ENCODE peak calls at places on chromosomes 1 and 21, in six cellular contexts. A is HL-60, Z is heart right ventricle, N is AG04450, D is A673, Q is neuronal stem cell. K is an unnamed sample.

GRCh38 chr1:8873506-8874229 is 4.8 kb downstream of the ENO1 start:
- DNase-seq in A (peak), Z (peak), N (peak), D (peak), Q (no peak), K (no peak)

GRCh38 chr1:166693673-166694297 is 145.5 kb upstream of the POGK start:
- DNase-seq in A (no peak), Z (no peak), N (no peak), D (no peak), Q (no peak), K (no peak)

GRCh38 chr1:209585197-209585596 is 1.7 kb downstream of the CAMK1G start:
- DNase-seq in A (no peak), Z (no peak), N (no peak), D (peak), Q (no peak), K (no peak)

GRCh38 chr21:15063821-15064575 is 802 bp downstream of the NRIP1 start:
- DNase-seq in A (peak), Z (peak), N (no peak), D (peak), Q (no peak), K (peak)

GRCh38 chr21:18384771-18385170 is 18.8 kb downstream of the TMPRSS15 start:
- DNase-seq in A (no peak), Z (no peak), N (no peak), D (peak), Q (no peak), K (peak)

GRCh38 chr1:56056438-56057312 is 522.7 kb downstream of the PLPP3 start:
- DNase-seq in A (no peak), Z (no peak), N (no peak), D (no peak), Q (no peak), K (no peak)

GRCh38 chr1:14323665-14324630 is 274.5 kb upstream of the KAZN start:
- DNase-seq in A (no peak), Z (no peak), N (no peak), D (no peak), Q (no peak), K (no peak)

GRCh38 chr1:176110203-176110602 is 96.9 kb downstream of the COP1 start:
- DNase-seq in A (no peak), Z (no peak), N (peak), D (no peak), Q (no peak), K (no peak)

GRCh38 chr1:2555634-2556276 is 416 bp upstream of the TNFRSF14 start:
- DNase-seq in A (peak), Z (peak), N (no peak), D (no peak), Q (no peak), K (no peak)

GRCh38 chr1:59761440-59761839 is 53.3 kb upstream of the HOOK1 start:
- DNase-seq in A (peak), Z (no peak), N (no peak), D (no peak), Q (no peak), K (no peak)

GRCh38 chr1:72724951-72725863 is 442.9 kb upstream of the NEGR1 start:
- DNase-seq in A (no peak), Z (no peak), N (no peak), D (no peak), Q (peak), K (no peak)

GRCh38 chr21:37208056-37208705 is 59.0 kb downstream of the VPS26C start:
- DNase-seq in A (peak), Z (peak), N (no peak), D (no peak), Q (no peak), K (no peak)

DNA sequence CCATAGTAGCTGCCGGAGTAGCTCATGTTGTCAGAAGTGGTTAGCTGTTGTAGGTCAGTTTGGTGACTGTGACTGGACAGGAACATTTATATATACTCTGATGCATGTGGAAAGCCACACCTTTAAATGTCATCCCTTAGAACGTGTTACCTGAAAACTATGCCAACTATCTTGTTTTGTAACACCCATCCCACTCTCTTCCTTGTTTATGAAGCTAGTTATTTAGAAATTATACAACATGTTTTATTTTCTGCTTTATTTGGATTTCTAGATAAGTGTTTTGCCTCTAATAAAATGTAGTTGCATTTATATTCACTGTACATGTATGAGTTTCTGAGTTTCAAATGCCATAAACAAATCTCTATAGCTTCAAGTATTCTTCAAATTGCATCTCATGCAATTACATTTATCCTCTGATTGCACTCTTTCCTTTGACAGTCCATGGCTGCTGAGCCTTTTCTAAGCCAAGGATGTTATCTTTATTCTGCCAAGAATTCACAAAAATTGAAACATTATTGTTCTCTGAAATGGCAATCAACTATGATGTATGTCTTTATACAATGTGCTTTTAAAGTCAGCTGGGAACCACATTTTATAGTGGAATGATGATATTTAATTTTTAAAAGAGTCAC is at the start of gene KRTAP19-7:
- DNase-seq in A (no peak), Z (no peak), N (no peak), D (no peak), Q (no peak), K (no peak)
- H3K4me3 ChIP-seq in A (no peak), Z (no peak), N (no peak), D (no peak), Q (no peak), K (no peak)

DNA sequence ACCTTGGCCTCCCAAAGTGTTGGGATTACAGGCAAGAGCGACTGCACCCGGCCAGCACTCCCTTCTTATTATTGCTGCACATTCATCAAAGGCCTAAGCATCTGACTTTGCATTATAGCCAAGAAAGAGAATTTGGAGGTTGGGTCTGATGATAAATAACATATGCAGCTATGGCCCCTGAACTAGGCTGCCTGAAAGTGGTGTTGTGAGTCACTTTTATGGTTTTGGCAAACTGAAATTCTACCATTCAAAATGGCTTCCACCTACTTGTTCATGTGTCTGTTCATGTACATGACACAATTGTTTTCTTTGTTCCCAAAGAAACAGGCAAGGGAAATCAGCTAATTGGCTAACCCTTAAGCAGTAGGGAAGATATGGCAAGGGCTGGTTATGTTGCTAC is 25.0 kb upstream of the UAP1 start:
- DNase-seq in A (no peak), Z (no peak), N (no peak), D (no peak), Q (no peak), K (peak)
- H3K4me3 ChIP-seq in A (no peak), Z (no peak), N (no peak), D (no peak), Q (no peak), K (no peak)

DNA sequence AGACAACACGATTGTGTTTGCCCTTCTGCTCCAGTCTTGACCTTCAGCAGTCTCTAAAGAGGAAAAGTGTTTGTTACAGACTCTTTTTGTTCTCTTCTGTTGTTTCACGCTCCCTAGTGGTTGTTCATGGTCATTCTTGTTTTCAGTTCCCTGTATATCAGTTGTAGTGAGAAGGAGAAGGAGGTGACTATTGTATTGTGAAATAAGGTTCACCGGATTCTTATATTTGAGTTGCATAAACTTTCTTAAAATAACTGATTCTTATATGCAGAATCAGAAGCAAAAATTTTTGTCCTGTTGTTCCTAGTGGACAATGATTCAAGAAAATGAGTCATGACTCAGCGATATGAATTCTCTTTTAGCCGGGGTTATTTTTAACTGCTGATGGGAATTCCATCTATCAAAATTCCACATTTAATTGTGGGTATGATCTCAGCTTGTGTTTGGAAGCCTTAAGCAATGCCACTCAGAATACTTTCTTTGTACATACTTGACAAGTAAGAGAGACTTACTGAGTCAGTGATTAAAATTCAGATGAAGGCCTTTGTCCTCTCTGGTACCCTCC is 152.2 kb downstream of the CLEC20A start:
- DNase-seq in A (peak), Z (no peak), N (peak), D (peak), Q (no peak), K (peak)
- H3K4me3 ChIP-seq in A (no peak), Z (no peak), N (no peak), D (no peak), Q (no peak), K (no peak)

DNA sequence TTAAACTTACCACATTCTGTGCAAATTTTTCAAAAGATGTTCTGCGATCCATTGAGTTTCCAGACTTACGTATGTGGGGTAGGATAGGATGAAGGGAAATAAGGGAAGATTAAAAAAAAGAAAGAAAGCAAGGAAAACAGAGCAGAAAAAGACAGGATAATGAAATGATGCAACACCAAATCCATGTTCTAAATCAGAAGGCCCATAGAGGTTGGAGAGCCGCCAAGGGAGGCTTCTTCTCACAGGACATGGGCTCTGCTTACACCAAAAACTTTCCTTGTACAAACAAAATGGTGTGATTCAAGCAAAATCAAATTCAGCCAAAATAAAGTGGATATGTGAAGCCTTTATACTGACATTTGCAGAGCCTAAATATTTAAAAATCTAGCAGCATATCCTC is 189.5 kb upstream of the GREM2 start:
- DNase-seq in A (no peak), Z (no peak), N (peak), D (no peak), Q (no peak), K (peak)
- H3K4me3 ChIP-seq in A (no peak), Z (no peak), N (no peak), D (no peak), Q (no peak), K (no peak)

DNA sequence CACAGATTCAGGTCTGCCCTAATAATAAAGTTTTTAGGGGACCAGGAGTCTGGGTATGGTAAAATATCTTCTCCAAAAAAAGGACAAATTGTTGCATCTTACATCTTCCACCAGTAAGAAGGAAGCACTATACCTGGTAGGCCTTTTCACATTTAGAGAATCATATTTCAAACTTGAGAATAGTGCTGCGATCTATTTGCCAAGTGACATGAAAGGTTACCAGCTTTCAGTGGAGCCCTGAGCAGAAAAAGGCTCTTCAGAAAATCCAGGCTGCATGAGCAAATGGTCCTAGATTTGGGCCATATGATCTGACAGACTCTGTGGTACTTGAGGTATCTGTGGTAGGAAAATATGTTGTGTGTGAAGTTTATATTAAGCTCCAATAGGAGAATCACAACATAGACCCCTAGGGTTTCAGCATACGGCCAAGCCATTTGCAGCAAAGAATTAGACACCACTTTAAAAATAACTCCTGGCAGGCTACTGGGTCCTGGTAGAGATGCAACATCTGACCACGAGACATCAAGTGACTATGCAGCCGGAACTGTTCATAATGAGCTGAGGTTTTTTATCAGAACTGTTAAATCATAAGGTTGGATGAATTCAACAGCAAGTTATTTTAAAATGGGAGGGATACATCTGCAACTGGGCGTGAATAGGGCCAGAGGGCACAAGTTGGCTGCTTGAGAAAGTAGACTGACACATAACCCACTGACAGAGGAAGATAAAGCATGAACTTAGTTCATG is 38.6 kb upstream of the CCDC190 start:
- DNase-seq in A (no peak), Z (no peak), N (peak), D (no peak), Q (no peak), K (peak)
- H3K4me3 ChIP-seq in A (no peak), Z (no peak), N (no peak), D (no peak), Q (no peak), K (no peak)

GRCh38 chr21:26070822-26071425 is 99.6 kb downstream of the APP start:
- DNase-seq in A (no peak), Z (no peak), N (no peak), D (peak), Q (no peak), K (no peak)
- H3K4me3 ChIP-seq in A (no peak), Z (no peak), N (no peak), D (peak), Q (no peak), K (no peak)

DNA sequence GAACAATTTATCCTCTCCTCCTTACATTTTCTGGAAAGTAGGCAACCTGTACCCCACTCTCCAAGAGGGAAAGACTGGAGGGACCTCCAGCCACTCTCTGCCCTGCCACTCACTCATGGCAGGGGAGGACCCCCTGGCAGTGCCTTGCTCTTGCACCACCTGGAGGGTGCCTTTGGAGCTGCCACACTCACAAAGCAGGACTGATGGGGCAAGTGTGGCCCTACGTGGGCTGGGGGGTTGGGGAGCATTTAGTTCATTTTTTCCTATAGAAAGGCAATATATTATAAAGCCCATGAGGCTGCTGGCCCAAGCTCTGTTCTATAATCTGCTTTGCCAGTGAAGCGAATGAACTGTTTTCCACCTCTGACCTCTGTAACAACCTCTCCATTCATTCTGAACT is 50.3 kb downstream of the GPR161 start:
- DNase-seq in A (no peak), Z (no peak), N (no peak), D (no peak), Q (no peak), K (no peak)
- H3K4me3 ChIP-seq in A (no peak), Z (no peak), N (no peak), D (no peak), Q (no peak), K (no peak)

GRCh38 chr1:230849451-230850194 is 18.7 kb downstream of the C1orf198 start:
- DNase-seq in A (no peak), Z (peak), N (peak), D (no peak), Q (no peak), K (peak)
- H3K4me3 ChIP-seq in A (no peak), Z (no peak), N (peak), D (no peak), Q (no peak), K (no peak)

K was measured in cardiac muscle cell.